ENCODE peak calls at places on chromosomes 2 and 18, in eight cellular contexts. R, S, N, V, Z, C, M and B are unnamed samples.

GRCh38 chr2:83115606-83116005 is 1343.5 kb downstream of the SUCLG1 start:
- DNase-seq in V (no peak), R (no peak), S (no peak), Z (no peak), N (no peak), M (no peak), C (no peak), B (no peak)

GRCh38 chr2:120450196-120450820 is 104.4 kb downstream of the INHBB start:
- DNase-seq in M (no peak), C (no peak), Z (no peak), R (no peak), V (no peak), S (no peak), N (no peak), B (no peak)

GRCh38 chr2:113877651-113878594 is 12.0 kb upstream of the ACTR3 start:
- DNase-seq in S (no peak), V (no peak), Z (no peak), N (peak; percentile 41), R (no peak), C (no peak), M (no peak), B (no peak)

GRCh38 chr2:226115102-226115831 is 684.4 kb downstream of the IRS1 start:
- DNase-seq in N (peak; percentile 81), S (peak; percentile 49), C (no peak), R (no peak), M (no peak), V (no peak), Z (no peak), B (peak; percentile 93)

GRCh38 chr2:46315103-46315890 is 18.1 kb downstream of the EPAS1 start:
- DNase-seq in C (peak; percentile 96), V (peak; percentile 87), R (no peak), M (no peak), S (no peak), Z (peak; percentile 56), N (peak; percentile 98), B (peak; percentile 95)

GRCh38 chr2:157336137-157336721 is 10.6 kb upstream of the ERMN start:
- DNase-seq in R (no peak), V (no peak), S (peak; percentile 50), C (no peak), N (peak; percentile 49), M (peak; percentile 31), Z (no peak), B (no peak)

GRCh38 chr2:145064476-145064875 is 544.6 kb upstream of the ZEB2 start:
- DNase-seq in R (no peak), V (no peak), C (no peak), Z (no peak), N (peak; percentile 26), S (no peak), M (no peak), B (no peak)

GRCh38 chr18:79845164-79845563 is 47.4 kb downstream of the KCNG2 start:
- DNase-seq in M (no peak), S (no peak), C (no peak), V (no peak), Z (no peak), N (no peak), R (no peak), B (no peak)

GRCh38 chr2:189673661-189674373 is 653 bp upstream of the ANKAR start:
- DNase-seq in Z (no peak), V (no peak), N (no peak), C (no peak), S (peak; percentile 10), R (no peak), M (no peak), B (no peak)

GRCh38 chr18:44592639-44593038 is 88.0 kb upstream of the SETBP1 start:
- DNase-seq in Z (no peak), N (peak; percentile 17), M (no peak), C (peak; percentile 30), R (no peak), S (no peak), V (no peak), B (peak; percentile 53)

DNA sequence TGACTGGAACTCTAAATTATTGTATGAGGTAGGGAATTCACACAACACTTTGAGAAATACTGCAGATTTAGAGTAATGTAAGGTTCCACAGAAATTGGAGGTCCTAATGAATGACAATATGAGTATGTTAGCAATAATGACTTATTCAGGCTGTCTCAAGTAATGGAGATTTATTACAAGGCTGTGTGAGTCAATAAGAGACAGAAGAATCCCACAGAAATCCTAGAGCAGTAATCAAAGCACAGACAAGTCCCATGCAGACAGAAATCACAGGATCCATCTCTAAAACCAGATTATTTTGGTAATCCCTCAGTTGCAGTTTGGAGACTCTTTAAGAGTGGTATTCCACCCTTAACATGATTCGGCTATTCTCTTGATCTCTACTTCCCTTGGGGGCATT is 83.6 kb downstream of the FAM161A start:
- DNase-seq in V (no peak), N (no peak), Z (no peak), M (no peak), R (no peak), C (no peak), S (no peak), B (no peak)
- H3K4me3 ChIP-seq in V (no peak overlapping the region), N (no peak overlapping the region), Z (no peak overlapping the region), M (no peak overlapping the region), R (no peak overlapping the region), C (no peak overlapping the region), S (no peak overlapping the region), B (no peak overlapping the region)

GRCh38 chr18:13610517-13610916 is 115.8 kb downstream of the FAM210A start:
- DNase-seq in Z (no peak), S (no peak), M (no peak), N (no peak), R (no peak), C (no peak), V (no peak), B (no peak)
- H3K4me3 ChIP-seq in Z (peak overlapping the region; percentile 66), S (no peak overlapping the region), M (no peak overlapping the region), N (no peak overlapping the region), R (no peak overlapping the region), C (peak overlapping the region; percentile 53), V (peak overlapping the region; percentile 39), B (no peak overlapping the region)

GRCh38 chr18:10950876-10951630 is 198.3 kb downstream of the PIEZO2 start:
- DNase-seq in R (no peak), M (no peak), C (no peak), S (no peak), N (no peak), Z (no peak), V (no peak), B (no peak)
- H3K4me3 ChIP-seq in R (no peak overlapping the region), M (no peak overlapping the region), C (no peak overlapping the region), S (no peak overlapping the region), N (no peak overlapping the region), Z (no peak overlapping the region), V (no peak overlapping the region), B (no peak overlapping the region)

GRCh38 chr2:69209482-69209881 is 177.5 kb downstream of the GFPT1 start:
- DNase-seq in N (no peak), V (no peak), S (peak; percentile 36), M (no peak), C (no peak), R (no peak), Z (no peak), B (no peak)
- H3K4me3 ChIP-seq in N (no peak overlapping the region), V (no peak overlapping the region), S (no peak overlapping the region), M (no peak overlapping the region), C (no peak overlapping the region), R (no peak overlapping the region), Z (no peak overlapping the region), B (no peak overlapping the region)